ENCODE peak calls at places on chromosomes 16 and 17, in five cellular contexts. D, Z, N, C and M are unnamed samples.

GRCh38 chr16:81522141-81522701 is 77.6 kb downstream of the CMIP start:
- DNase-seq in C (peak), N (no peak), Z (no peak), D (no peak), M (no peak)

GRCh38 chr17:75832652-75833400 is 11.4 kb downstream of the UNC13D start:
- DNase-seq in N (no peak), D (no peak), C (no peak), Z (no peak), M (no peak)

GRCh38 chr16:66278604-66279262 is 87.8 kb upstream of the CDH5 start:
- DNase-seq in D (no peak), N (no peak), Z (no peak), C (no peak), M (no peak)

GRCh38 chr16:57999366-57999970 is 1.0 kb downstream of the ZNF319 start:
- DNase-seq in D (no peak), N (peak), C (peak), Z (peak), M (no peak)

GRCh38 chr17:3794890-3795757 is 5.9 kb downstream of the ITGAE start:
- DNase-seq in N (peak), Z (peak), C (no peak), D (no peak), M (no peak)

GRCh38 chr17:49486012-49486641 is 9.0 kb upstream of the NGFR start:
- DNase-seq in N (no peak), Z (no peak), D (no peak), C (no peak), M (no peak)

GRCh38 chr17:36980281-36980761 is 31.6 kb downstream of the AATF start:
- DNase-seq in D (no peak), C (no peak), N (peak), Z (peak), M (no peak)

GRCh38 chr16:46747777-46748651 is at the start of gene MYLK3:
- DNase-seq in N (no peak), C (no peak), D (no peak), Z (no peak), M (no peak)

GRCh38 chr17:1873418-1873817 is 43.6 kb downstream of the RPA1 start:
- DNase-seq in N (no peak), Z (no peak), D (no peak), C (no peak), M (no peak)

DNA sequence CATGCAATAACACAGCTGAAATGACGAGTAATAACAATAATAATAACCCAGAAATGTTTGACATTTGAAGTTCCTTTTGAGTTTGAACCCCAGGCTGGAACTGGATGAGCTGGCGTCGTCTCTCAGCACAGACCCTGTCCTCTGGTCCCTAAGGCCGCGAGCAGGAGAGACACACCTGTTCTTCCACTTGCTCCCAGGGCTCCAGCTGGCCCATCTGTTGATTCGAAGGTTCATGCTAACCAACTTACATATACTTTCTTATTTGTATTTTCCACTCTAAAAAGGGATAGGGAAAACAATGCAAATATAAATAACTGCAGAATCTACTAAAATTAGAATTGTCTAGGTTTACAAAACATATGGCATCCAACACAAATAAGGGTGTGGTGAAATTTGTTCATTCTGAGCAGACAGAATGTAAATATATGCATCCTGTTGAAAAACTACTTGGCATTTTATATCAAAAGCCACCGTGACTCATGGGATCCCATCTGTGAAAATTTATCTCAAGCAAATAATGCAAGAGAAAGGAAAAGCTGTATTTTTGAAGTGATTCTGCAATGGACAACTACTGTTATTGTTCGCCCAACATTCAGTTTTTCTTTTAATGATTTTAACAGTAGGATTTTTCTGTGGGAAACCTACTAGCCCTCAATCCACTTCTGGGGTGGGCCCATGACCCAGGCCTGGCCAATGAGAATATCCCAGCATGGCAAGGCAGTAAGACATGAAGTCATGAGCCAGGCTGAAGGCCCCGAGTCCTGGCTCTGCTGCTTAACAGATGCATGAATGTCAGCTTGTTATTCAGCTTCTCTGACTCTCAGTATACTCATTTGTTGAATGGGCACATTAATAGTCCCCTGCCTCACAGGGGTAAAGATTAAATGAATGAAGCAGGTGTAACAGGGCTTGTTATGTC is 13.2 kb upstream of the RGS9 start:
- DNase-seq in Z (peak), D (no peak), N (peak), C (no peak), M (peak)
- H3K4me3 ChIP-seq in Z (peak), D (peak), N (peak), C (peak), M (no peak)

DNA sequence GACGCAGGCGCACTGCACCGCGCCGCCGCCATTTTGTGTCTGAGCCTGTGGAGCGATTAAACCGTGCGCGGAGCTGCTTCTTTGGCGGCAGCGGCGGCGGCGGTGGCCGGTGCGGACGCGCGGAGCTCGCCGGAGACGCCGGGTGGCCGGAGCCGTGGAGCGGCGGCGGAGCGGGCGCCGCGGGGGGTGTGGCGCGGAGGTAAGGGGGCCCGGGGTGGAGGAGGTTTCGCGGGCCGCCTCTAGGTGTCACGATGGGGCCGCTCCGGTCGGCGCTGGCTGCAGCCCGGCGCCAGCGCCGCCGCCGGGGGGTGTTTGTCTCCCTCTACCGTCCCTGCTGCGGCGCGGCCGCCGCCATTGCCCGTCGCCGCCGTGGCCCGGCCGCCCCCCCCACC is at the start of gene CTCF:
- DNase-seq in N (peak), D (no peak), C (peak), Z (peak), M (peak)
- H3K4me3 ChIP-seq in N (peak), D (peak), C (peak), Z (peak), M (peak)

GRCh38 chr16:27708651-27709050 is 158.7 kb downstream of the KATNIP start:
- DNase-seq in C (no peak), D (no peak), N (no peak), Z (no peak), M (no peak)
- H3K4me3 ChIP-seq in C (no peak), D (no peak), N (no peak), Z (no peak), M (no peak)

GRCh38 chr16:27374794-27375499 is 27.0 kb upstream of the IL21R start:
- DNase-seq in C (peak), D (no peak), N (peak), Z (peak), M (peak)
- H3K4me3 ChIP-seq in C (peak), D (peak), N (no peak), Z (no peak), M (no peak)

DNA sequence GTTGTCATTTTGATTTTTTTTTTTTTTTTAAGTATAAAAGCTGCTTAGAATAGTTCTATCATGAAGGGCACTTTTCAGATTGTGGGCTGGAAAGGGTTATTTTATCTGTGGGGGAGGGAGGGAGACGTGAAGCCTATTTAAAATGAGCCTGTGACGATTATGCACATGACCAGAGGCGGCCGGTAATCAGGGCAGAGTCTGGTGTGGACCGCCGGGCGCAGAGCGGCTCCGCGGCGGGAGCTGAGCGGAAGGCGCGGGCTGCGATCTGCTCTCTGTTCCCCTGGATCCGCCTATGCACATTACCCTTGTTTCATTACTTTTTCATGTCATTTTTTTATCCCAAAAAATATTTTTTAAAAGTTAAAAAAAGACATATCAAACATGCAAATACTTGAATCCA is 23.5 kb downstream of the TMC6 start:
- DNase-seq in D (no peak), Z (no peak), C (no peak), N (no peak), M (no peak)
- H3K4me3 ChIP-seq in D (no peak), Z (no peak), C (no peak), N (no peak), M (no peak)

GRCh38 chr16:74785031-74785430 is 10.4 kb upstream of the FA2H start:
- DNase-seq in D (no peak), N (no peak), C (no peak), Z (no peak), M (no peak)
- H3K4me3 ChIP-seq in D (no peak), N (no peak), C (no peak), Z (no peak), M (no peak)

GRCh38 chr17:33905338-33905800 is 349.7 kb upstream of the CCL2 start:
- DNase-seq in D (no peak), C (no peak), Z (no peak), N (no peak), M (no peak)

GRCh38 chr17:33910200-33910857 is 344.8 kb upstream of the CCL2 start:
- DNase-seq in D (no peak), C (no peak), Z (no peak), N (no peak), M (no peak)

GRCh38 chr17:33914120-33914519 is 341.0 kb upstream of the CCL2 start:
- DNase-seq in D (no peak), C (no peak), N (no peak), Z (no peak), M (no peak)

GRCh38 chr17:33904438-33904837 is 350.6 kb upstream of the CCL2 start:
- DNase-seq in Z (no peak), N (no peak), C (no peak), D (no peak), M (no peak)

GRCh38 chr17:33908363-33909064 is 346.6 kb upstream of the CCL2 start:
- DNase-seq in Z (no peak), D (no peak), C (no peak), N (no peak), M (no peak)
- H3K4me3 ChIP-seq in Z (no peak), D (no peak), C (no peak), N (no peak), M (no peak)